ENCODE peak calls at places on chromosomes 5 and 9, in four cellular contexts. One of them, this sample, is unnamed.

GRCh38 chr5:159786201-159786600 is 130.1 kb upstream of the ADRA1B start:
- DNase-seq in GM12878: no peak
- DNase-seq in A549: no peak
- DNase-seq in HepG2: no peak
- DNase-seq in this sample: no peak

GRCh38 chr5:149485655-149486615 is 65.3 kb downstream of the CSNK1A1 start:
- DNase-seq in GM12878: no peak
- DNase-seq in A549: peak; percentile 94
- DNase-seq in HepG2: peak; percentile 53
- DNase-seq in this sample: no peak

GRCh38 chr9:75993434-75993833 is 103.0 kb downstream of the PCSK5 start:
- DNase-seq in GM12878: no peak
- DNase-seq in A549: peak; percentile 81
- DNase-seq in HepG2: peak; percentile 33
- DNase-seq in this sample: no peak

GRCh38 chr5:68041293-68041692 is 174.3 kb upstream of the PIK3R1 start:
- DNase-seq in GM12878: peak; percentile 56
- DNase-seq in A549: no peak
- DNase-seq in HepG2: no peak
- DNase-seq in this sample: peak; percentile 4

GRCh38 chr9:97372580-97372979 is 39.3 kb upstream of the TDRD7 start:
- DNase-seq in GM12878: no peak
- DNase-seq in A549: no peak
- DNase-seq in HepG2: no peak
- DNase-seq in this sample: peak; percentile 12

GRCh38 chr5:96492654-96493053 is 59.6 kb upstream of the PCSK1 start:
- DNase-seq in GM12878: no peak
- DNase-seq in A549: peak; percentile 84
- DNase-seq in HepG2: no peak
- DNase-seq in this sample: no peak

GRCh38 chr5:148910216-148910615 is 83.8 kb downstream of the ADRB2 start:
- DNase-seq in GM12878: no peak
- DNase-seq in A549: no peak
- DNase-seq in HepG2: no peak
- DNase-seq in this sample: no peak

GRCh38 chr9:20563917-20564316 is 58.4 kb downstream of the MLLT3 start:
- DNase-seq in GM12878: no peak
- DNase-seq in A549: no peak
- DNase-seq in HepG2: no peak
- DNase-seq in this sample: no peak

GRCh38 chr9:71036501-71036900 is 84.9 kb downstream of the TRPM3 start:
- DNase-seq in GM12878: no peak
- DNase-seq in A549: no peak
- DNase-seq in HepG2: peak; percentile 6
- DNase-seq in this sample: no peak

GRCh38 chr5:176817369-176817841 is 7.0 kb downstream of the UNC5A start:
- DNase-seq in GM12878: no peak
- DNase-seq in A549: no peak
- DNase-seq in HepG2: no peak
- DNase-seq in this sample: no peak

GRCh38 chr5:81766611-81767010 is 15.7 kb upstream of the SSBP2 start:
- DNase-seq in GM12878: no peak
- DNase-seq in A549: no peak
- DNase-seq in HepG2: no peak
- DNase-seq in this sample: no peak

GRCh38 chr5:149960272-149961185 is at the start of gene SLC26A2:
- DNase-seq in GM12878: peak; percentile 93
- DNase-seq in A549: peak; percentile 98
- DNase-seq in HepG2: peak; percentile 92
- DNase-seq in this sample: peak; percentile 98

GRCh38 chr5:149500922-149501582 is 50.2 kb downstream of the CSNK1A1 start:
- DNase-seq in GM12878: no peak
- DNase-seq in A549: no peak
- DNase-seq in HepG2: no peak
- DNase-seq in this sample: no peak

GRCh38 chr9:130015353-130016019 is 27.5 kb downstream of the FNBP1 start:
- DNase-seq in GM12878: no peak
- DNase-seq in A549: no peak
- DNase-seq in HepG2: no peak
- DNase-seq in this sample: no peak

GRCh38 chr5:68962632-68963484 is 131.0 kb upstream of the SLC30A5 start:
- DNase-seq in GM12878: no peak
- DNase-seq in A549: peak; percentile 64
- DNase-seq in HepG2: peak; percentile 46
- DNase-seq in this sample: peak; percentile 42

GRCh38 chr5:157108961-157109360 is at the start of gene HAVCR2:
- DNase-seq in GM12878: peak; percentile 83
- DNase-seq in A549: no peak
- DNase-seq in HepG2: no peak
- DNase-seq in this sample: peak; percentile 36

GRCh38 chr5:55848783-55849182 is 2.4 kb upstream of the IL31RA start:
- DNase-seq in GM12878: no peak
- DNase-seq in A549: no peak
- DNase-seq in HepG2: no peak
- DNase-seq in this sample: no peak
- TF ChIP-seq MYC in GM12878: no peak
- TF ChIP-seq MYC in A549: no peak
- TF ChIP-seq MYC in HepG2: no peak
- TF ChIP-seq MYC in this sample: no peak

GRCh38 chr5:43068037-43068436 is 27.9 kb upstream of the ANXA2R start:
- DNase-seq in GM12878: no peak
- DNase-seq in A549: no peak
- DNase-seq in HepG2: no peak
- DNase-seq in this sample: no peak

GRCh38 chr5:43063731-43064171 is 23.6 kb upstream of the ANXA2R start:
- DNase-seq in GM12878: no peak
- DNase-seq in A549: peak; percentile 76
- DNase-seq in HepG2: no peak
- DNase-seq in this sample: peak; percentile 92

GRCh38 chr5:43065384-43066230 is 25.5 kb upstream of the ANXA2R start:
- DNase-seq in GM12878: no peak
- DNase-seq in A549: peak; percentile 64
- DNase-seq in HepG2: no peak
- DNase-seq in this sample: peak; percentile 83

GRCh38 chr5:43066799-43067741 is 27.0 kb upstream of the ANXA2R start:
- DNase-seq in GM12878: peak; percentile 74
- DNase-seq in A549: peak; percentile 93
- DNase-seq in HepG2: peak; percentile 87
- DNase-seq in this sample: peak; percentile 95

GRCh38 chr5:43066231-43066798 is 26.2 kb upstream of the ANXA2R start:
- DNase-seq in GM12878: peak; percentile 30
- DNase-seq in A549: peak; percentile 78
- DNase-seq in HepG2: peak; percentile 55
- DNase-seq in this sample: peak; percentile 92
- TF ChIP-seq POLR2A in GM12878: peak; percentile 73
- TF ChIP-seq POLR2A in A549: peak; percentile 44
- TF ChIP-seq POLR2A in HepG2: peak; percentile 49
- TF ChIP-seq POLR2A in this sample: no peak

GRCh38 chr9:88387733-88388202 is 476 bp upstream of the SPIN1 start:
- DNase-seq in GM12878: no peak
- DNase-seq in A549: peak; percentile 64
- DNase-seq in HepG2: peak; percentile 20
- DNase-seq in this sample: peak; percentile 53
- H3K4me3 ChIP-seq in GM12878: peak overlapping the region; percentile 71
- H3K4me3 ChIP-seq in A549: peak overlapping the region; percentile 88
- H3K4me3 ChIP-seq in HepG2: peak overlapping the region; percentile 90
- H3K4me3 ChIP-seq in this sample: peak overlapping the region; percentile 78

GRCh38 chr9:135500525-135501260 is at the start of gene MRPS2:
- DNase-seq in GM12878: peak; percentile 39
- DNase-seq in A549: peak; percentile 89
- DNase-seq in HepG2: peak; percentile 78
- DNase-seq in this sample: peak; percentile 89
- TF ChIP-seq MYC in GM12878: peak; percentile 66
- TF ChIP-seq MYC in A549: peak; percentile 91
- TF ChIP-seq MYC in HepG2: peak; percentile 85
- TF ChIP-seq MYC in this sample: peak; percentile 93

DNA sequence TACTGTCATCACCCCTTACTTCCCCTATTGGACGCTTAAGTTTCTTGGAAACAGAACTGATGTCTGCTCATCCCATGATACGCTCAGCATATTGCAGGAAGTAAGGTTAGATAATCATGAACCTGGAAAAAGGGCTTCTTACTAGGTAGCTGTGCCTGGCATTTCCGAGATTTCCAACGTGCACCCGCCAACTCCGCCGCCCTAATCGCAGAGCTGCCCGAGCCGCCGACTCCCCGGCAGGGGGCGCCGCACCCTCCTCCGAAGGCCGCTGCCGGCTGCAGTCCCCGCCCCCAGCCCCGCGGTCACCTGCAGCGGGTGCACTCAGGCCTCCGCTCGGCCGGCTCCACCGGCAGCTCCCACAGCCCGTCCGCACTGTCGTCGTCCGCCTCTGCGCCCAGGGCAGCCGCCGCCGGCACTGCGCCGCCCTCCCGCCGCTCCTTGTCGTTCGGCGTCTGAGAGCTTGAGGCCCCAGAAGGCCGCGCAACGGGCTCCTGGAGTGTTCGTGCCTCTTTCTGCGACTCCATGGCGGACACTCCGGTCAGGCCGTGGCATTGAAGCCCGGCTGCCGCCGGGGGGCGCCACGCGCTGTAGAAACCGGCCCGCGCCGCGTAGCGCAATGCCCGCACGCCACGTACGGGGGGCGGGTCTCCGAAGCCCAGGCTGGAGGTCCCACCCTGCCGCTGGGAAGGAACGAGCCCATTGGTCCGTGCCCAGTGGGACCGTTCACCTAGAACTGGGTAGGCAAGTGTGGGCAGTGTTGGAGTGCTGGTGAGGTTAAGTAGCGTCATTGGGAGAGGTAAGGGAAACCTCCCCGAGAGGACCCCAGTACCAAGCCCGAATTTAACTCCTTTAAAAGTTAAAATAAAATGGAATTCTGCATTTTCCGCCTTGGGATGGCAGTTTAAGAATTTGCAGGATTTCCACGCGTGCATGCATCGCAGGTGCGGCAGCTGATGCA is at the start of gene DTWD2:
- DNase-seq in GM12878: peak; percentile 81
- DNase-seq in A549: peak; percentile 94
- DNase-seq in HepG2: peak; percentile 92
- DNase-seq in this sample: peak; percentile 95
- TF ChIP-seq POLR2A in GM12878: peak; percentile 83
- TF ChIP-seq POLR2A in A549: peak; percentile 84
- TF ChIP-seq POLR2A in HepG2: peak; percentile 64
- TF ChIP-seq POLR2A in this sample: peak; percentile 25

This sample was measured in NB4.